ENCODE peak calls at places on chromosomes 11 and 22, in seven cellular contexts. U is psoas muscle; V is GM23248; C is SK-N-SH; I is PC-9; P is CD8-positive, alpha-beta T cell; N is effector memory CD4-positive, alpha-beta T cell. M is an unnamed sample.

GRCh38 chr11:133889893-133890292 is 44.6 kb upstream of the SPATA19 start:
- DNase-seq in U (no peak), V (no peak), C (peak; percentile 1), I (no peak), P (no peak), N (no peak), M (no peak)

GRCh38 chr11:90491466-90491865 is 268.6 kb upstream of the CHORDC1 start:
- DNase-seq in U (no peak), V (no peak), C (no peak), I (no peak), P (no peak), N (no peak), M (no peak)

GRCh38 chr11:2086239-2087040 is 52.7 kb downstream of the IGF2 start:
- DNase-seq in U (peak; percentile 6), V (no peak), C (no peak), I (no peak), P (no peak), N (no peak), M (no peak)

GRCh38 chr11:117387992-117388765 is 60.5 kb downstream of the CEP164 start:
- DNase-seq in U (no peak), V (peak; percentile 67), C (no peak), I (no peak), P (no peak), N (no peak), M (no peak)

GRCh38 chr22:25202290-25202921 is 2.7 kb downstream of the CRYBB3 start:
- DNase-seq in U (peak; percentile 48), V (peak; percentile 63), C (peak; percentile 89), I (peak; percentile 55), P (peak; percentile 49), N (peak; percentile 8), M (peak; percentile 20)

GRCh38 chr11:84780689-84781293 is 846.4 kb downstream of the DLG2 start:
- DNase-seq in U (no peak), V (peak; percentile 60), C (no peak), I (no peak), P (no peak), N (no peak), M (no peak)

GRCh38 chr22:29219881-29220670 is 14.4 kb downstream of the EMID1 start:
- DNase-seq in U (no peak), V (no peak), C (peak; percentile 21), I (no peak), P (no peak), N (no peak), M (no peak)

GRCh38 chr11:116311141-116311540 is 461.6 kb downstream of the BUD13 start:
- DNase-seq in U (no peak), V (no peak), C (peak; percentile 39), I (no peak), P (no peak), N (no peak), M (no peak)

GRCh38 chr11:55503449-55503848 is 50.8 kb upstream of the OR4C15 start:
- DNase-seq in U (no peak), V (no peak), C (no peak), I (no peak), P (no peak), N (no peak), M (no peak)

GRCh38 chr22:42229455-42230149 is 40.9 kb downstream of the TCF20 start:
- DNase-seq in U (no peak), V (peak; percentile 60), C (no peak), I (no peak), P (no peak), N (no peak), M (no peak)

GRCh38 chr11:12454782-12455181 is 77.4 kb downstream of the PARVA start:
- DNase-seq in U (no peak), V (peak; percentile 36), C (no peak), I (no peak), P (no peak), N (no peak), M (no peak)

GRCh38 chr11:108931168-108931567 is 266.3 kb downstream of the DDX10 start:
- DNase-seq in U (no peak), V (peak; percentile 66), C (no peak), I (no peak), P (no peak), N (no peak), M (no peak)

GRCh38 chr22:50304528-50305392 is 2.7 kb downstream of the PLXNB2 start:
- DNase-seq in U (no peak), V (peak; percentile 69), C (no peak), I (peak; percentile 66), P (no peak), N (no peak), M (no peak)

GRCh38 chr22:21025266-21025665 is 7.1 kb downstream of the SLC7A4 start:
- DNase-seq in U (no peak), V (no peak), C (no peak), I (no peak), P (peak; percentile 35), N (no peak), M (peak; percentile 24)

GRCh38 chr11:69930081-69931059 is 111.2 kb upstream of the FGF3 start:
- DNase-seq in U (no peak), V (no peak), C (no peak), I (no peak), P (no peak), N (no peak), M (no peak)

DNA sequence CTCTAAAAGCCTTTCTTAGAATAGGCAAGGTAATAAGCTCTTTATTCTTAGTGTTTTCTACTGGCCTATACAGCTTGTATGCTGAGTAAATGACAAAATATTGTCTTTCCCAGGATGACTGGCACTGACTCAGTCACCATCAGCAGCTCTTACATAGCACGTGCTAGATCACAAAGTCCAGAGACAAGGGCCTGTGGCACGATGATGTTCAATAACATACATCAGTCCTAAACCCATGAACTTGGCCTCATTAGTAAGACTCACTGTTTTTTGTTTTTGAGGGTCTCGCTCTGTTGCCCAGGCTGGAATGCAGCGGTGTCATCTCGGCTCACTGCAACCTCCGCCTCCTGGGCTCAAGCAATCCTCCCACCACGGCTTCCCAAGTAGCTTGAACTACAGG is 42.7 kb downstream of the CELF1 start:
- DNase-seq in U (no peak), V (peak; percentile 63), C (no peak), I (no peak), P (no peak), N (no peak), M (no peak)
- H3K4me1 ChIP-seq in U (peaks cover 82% of the 10 kb centered on the region), V (peaks cover 40% of the 10 kb centered on the region), C (peaks cover 50% of the 10 kb centered on the region), I (peaks cover 59% of the 10 kb centered on the region), P (peaks cover 49% of the 10 kb centered on the region), N (peaks cover 39% of the 10 kb centered on the region), M (peaks cover 44% of the 10 kb centered on the region)

DNA sequence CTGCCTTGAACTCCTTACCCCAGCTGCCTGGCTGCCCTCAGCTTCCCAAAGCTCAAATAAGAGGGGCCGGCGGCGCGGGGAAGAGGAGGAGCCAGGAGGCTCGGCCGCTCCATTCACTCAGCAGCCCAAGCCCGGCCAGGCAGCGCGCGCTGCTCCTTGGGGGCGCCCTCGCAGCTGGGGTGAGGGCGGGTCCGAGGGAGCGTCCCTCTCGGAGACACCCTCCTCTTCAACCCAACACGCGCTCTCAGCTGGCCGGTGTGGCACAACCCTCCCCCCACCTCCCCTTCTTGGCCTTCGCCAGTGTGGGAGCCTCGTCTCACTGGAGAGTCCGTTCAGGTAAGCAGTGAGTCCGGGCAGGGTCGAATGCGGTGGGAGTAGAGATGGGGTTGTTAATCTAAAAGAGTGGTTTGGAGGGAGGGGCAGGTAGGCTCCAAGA is at the start of gene WT1:
- DNase-seq in U (peak; percentile 48), V (no peak), C (peak; percentile 31), I (no peak), P (no peak), N (no peak), M (no peak)
- H3K4me3 ChIP-seq in U (peak within 1 kb of the TSS; percentile 39), V (no peak within 1 kb of the TSS), C (no peak within 1 kb of the TSS), I (no peak within 1 kb of the TSS), P (no peak within 1 kb of the TSS), N (no peak within 1 kb of the TSS), M (no peak within 1 kb of the TSS)

GRCh38 chr11:86991341-86991740 is 36.1 kb upstream of the FZD4 start:
- DNase-seq in U (no peak), V (no peak), C (no peak), I (no peak), P (no peak), N (no peak), M (no peak)
- H3K4me1 ChIP-seq in U (no peaks in the 10 kb centered on the region), V (peaks cover 15% of the 10 kb centered on the region), C (peaks cover 44% of the 10 kb centered on the region), I (peaks cover 16% of the 10 kb centered on the region), P (no peaks in the 10 kb centered on the region), N (no peaks in the 10 kb centered on the region), M (no peaks in the 10 kb centered on the region)

GRCh38 chr22:36817429-36817783 is 571 bp upstream of the PVALB start:
- DNase-seq in U (no peak), V (no peak), C (no peak), I (no peak), P (no peak), N (no peak), M (no peak)

GRCh38 chr22:36814796-36815195 is 2.0 kb downstream of the PVALB start:
- DNase-seq in U (no peak), V (no peak), C (no peak), I (no peak), P (no peak), N (no peak), M (no peak)

GRCh38 chr22:36815558-36816337 is 1.1 kb downstream of the PVALB start:
- DNase-seq in U (no peak), V (no peak), C (no peak), I (no peak), P (no peak), N (no peak), M (no peak)

GRCh38 chr22:36816635-36817428 is at the start of gene PVALB:
- DNase-seq in U (peak; percentile 32), V (peak; percentile 55), C (peak; percentile 91), I (peak; percentile 54), P (no peak), N (no peak), M (no peak)

GRCh38 chr22:36816338-36816634 is 549 bp downstream of the PVALB start:
- DNase-seq in U (no peak), V (peak; percentile 5), C (peak; percentile 51), I (no peak), P (no peak), N (no peak), M (no peak)
- H3K4me3 ChIP-seq in U (no peak overlapping the region), V (no peak overlapping the region), C (no peak overlapping the region), I (no peak overlapping the region), P (no peak overlapping the region), N (no peak overlapping the region), M (no peak overlapping the region)

GRCh38 chr22:36340621-36341020 is 47.1 kb downstream of the MYH9 start:
- DNase-seq in U (no peak), V (no peak), C (no peak), I (no peak), P (peak; percentile 35), N (no peak), M (no peak)
- H3K4me1 ChIP-seq in U (peaks cover 36% of the 10 kb centered on the region), V (peaks cover 42% of the 10 kb centered on the region), C (peaks cover 44% of the 10 kb centered on the region), I (peaks cover 20% of the 10 kb centered on the region), P (peaks cover 97% of the 10 kb centered on the region), N (peaks cover 73% of the 10 kb centered on the region), M (peaks cover 95% of the 10 kb centered on the region)

GRCh38 chr11:65008873-65009272 is 5.1 kb upstream of the ARL2 start:
- DNase-seq in U (no peak), V (no peak), C (no peak), I (no peak), P (no peak), N (no peak), M (no peak)

GRCh38 chr11:65014146-65014960 is at the start of gene ARL2:
- DNase-seq in U (no peak), V (peak; percentile 89), C (no peak), I (peak; percentile 91), P (peak; percentile 37), N (no peak), M (peak; percentile 9)

GRCh38 chr11:65016705-65017104 is 2.7 kb downstream of the ARL2 start:
- DNase-seq in U (no peak), V (no peak), C (no peak), I (no peak), P (no peak), N (no peak), M (no peak)

GRCh38 chr11:65013692-65014145 is 241 bp upstream of the ARL2 start:
- DNase-seq in U (peak; percentile 92), V (peak; percentile 95), C (peak; percentile 98), I (no peak), P (peak; percentile 92), N (peak; percentile 77), M (peak; percentile 93)

GRCh38 chr11:65013130-65013691 is 749 bp upstream of the ARL2 start:
- DNase-seq in U (peak; percentile 94), V (peak; percentile 94), C (peak; percentile 95), I (peak; percentile 94), P (no peak), N (peak; percentile 81), M (no peak)
- H3K4me3 ChIP-seq in U (peak overlapping the region; percentile 81), V (peak overlapping the region; percentile 83), C (peak overlapping the region; percentile 69), I (peak overlapping the region; percentile 76), P (peak overlapping the region; percentile 73), N (peak overlapping the region; percentile 78), M (peak overlapping the region; percentile 97)